ENCODE peak calls at places on chromosome 6, in seven cellular contexts. One of them, this sample, is unnamed.

GRCh38 chr6:112618796-112619195 is 271.7 kb downstream of the RFPL4B start:
- DNase-seq in adipocyte: no peak
- DNase-seq in fibroblast of mammary gland: peak; percentile 14
- DNase-seq in NCI-H1105: no peak
- DNase-seq in stimulated activated CD8-positive, alpha-beta memory T cell treated with anti-CD3 and anti-CD28 coated beads, Interleukin-4, amount 100 ng/mL, for 1 hour: no peak
- DNase-seq in neural progenitor cell: peak; percentile 50
- DNase-seq in GM18507: no peak
- DNase-seq in this sample: no peak

GRCh38 chr6:35808688-35809087 is 3.5 kb downstream of the LHFPL5 start:
- DNase-seq in adipocyte: no peak
- DNase-seq in fibroblast of mammary gland: no peak
- DNase-seq in NCI-H1105: peak; percentile 99
- DNase-seq in stimulated activated CD8-positive, alpha-beta memory T cell treated with anti-CD3 and anti-CD28 coated beads, Interleukin-4, amount 100 ng/mL, for 1 hour: no peak
- DNase-seq in neural progenitor cell: no peak
- DNase-seq in GM18507: no peak
- DNase-seq in this sample: no peak

GRCh38 chr6:52760105-52760765 is 3.0 kb downstream of the GSTA2 start:
- DNase-seq in adipocyte: no peak
- DNase-seq in fibroblast of mammary gland: no peak
- DNase-seq in NCI-H1105: no peak
- DNase-seq in stimulated activated CD8-positive, alpha-beta memory T cell treated with anti-CD3 and anti-CD28 coated beads, Interleukin-4, amount 100 ng/mL, for 1 hour: no peak
- DNase-seq in neural progenitor cell: no peak
- DNase-seq in GM18507: no peak
- DNase-seq in this sample: no peak

GRCh38 chr6:40586369-40586768 is 795 bp downstream of the LRFN2 start:
- DNase-seq in adipocyte: no peak
- DNase-seq in fibroblast of mammary gland: no peak
- DNase-seq in NCI-H1105: no peak
- DNase-seq in stimulated activated CD8-positive, alpha-beta memory T cell treated with anti-CD3 and anti-CD28 coated beads, Interleukin-4, amount 100 ng/mL, for 1 hour: no peak
- DNase-seq in neural progenitor cell: no peak
- DNase-seq in GM18507: no peak
- DNase-seq in this sample: no peak

GRCh38 chr6:132456700-132457143 is 55.4 kb upstream of the MOXD1 start:
- DNase-seq in adipocyte: no peak
- DNase-seq in fibroblast of mammary gland: no peak
- DNase-seq in NCI-H1105: no peak
- DNase-seq in stimulated activated CD8-positive, alpha-beta memory T cell treated with anti-CD3 and anti-CD28 coated beads, Interleukin-4, amount 100 ng/mL, for 1 hour: no peak
- DNase-seq in neural progenitor cell: peak; percentile 27
- DNase-seq in GM18507: peak; percentile 37
- DNase-seq in this sample: no peak

GRCh38 chr6:119096683-119097310 is 18.3 kb upstream of the FAM184A start:
- DNase-seq in adipocyte: peak; percentile 25
- DNase-seq in fibroblast of mammary gland: peak; percentile 63
- DNase-seq in NCI-H1105: no peak
- DNase-seq in stimulated activated CD8-positive, alpha-beta memory T cell treated with anti-CD3 and anti-CD28 coated beads, Interleukin-4, amount 100 ng/mL, for 1 hour: no peak
- DNase-seq in neural progenitor cell: no peak
- DNase-seq in GM18507: no peak
- DNase-seq in this sample: no peak

GRCh38 chr6:22366214-22366613 is 69.4 kb upstream of the PRL start:
- DNase-seq in adipocyte: peak; percentile 87
- DNase-seq in fibroblast of mammary gland: peak; percentile 71
- DNase-seq in NCI-H1105: no peak
- DNase-seq in stimulated activated CD8-positive, alpha-beta memory T cell treated with anti-CD3 and anti-CD28 coated beads, Interleukin-4, amount 100 ng/mL, for 1 hour: no peak
- DNase-seq in neural progenitor cell: no peak
- DNase-seq in GM18507: no peak
- DNase-seq in this sample: no peak

GRCh38 chr6:25229671-25230321 is 49.4 kb upstream of the CARMIL1 start:
- DNase-seq in adipocyte: peak; percentile 70
- DNase-seq in fibroblast of mammary gland: peak; percentile 73
- DNase-seq in NCI-H1105: no peak
- DNase-seq in stimulated activated CD8-positive, alpha-beta memory T cell treated with anti-CD3 and anti-CD28 coated beads, Interleukin-4, amount 100 ng/mL, for 1 hour: no peak
- DNase-seq in neural progenitor cell: no peak
- DNase-seq in GM18507: no peak
- DNase-seq in this sample: no peak

GRCh38 chr6:4265740-4266139 is 130.4 kb upstream of the ECI2 start:
- DNase-seq in adipocyte: no peak
- DNase-seq in fibroblast of mammary gland: no peak
- DNase-seq in NCI-H1105: no peak
- DNase-seq in stimulated activated CD8-positive, alpha-beta memory T cell treated with anti-CD3 and anti-CD28 coated beads, Interleukin-4, amount 100 ng/mL, for 1 hour: no peak
- DNase-seq in neural progenitor cell: no peak
- DNase-seq in GM18507: no peak
- DNase-seq in this sample: no peak

GRCh38 chr6:105275542-105275941 is 95.7 kb upstream of the POPDC3 start:
- DNase-seq in adipocyte: no peak
- DNase-seq in fibroblast of mammary gland: no peak
- DNase-seq in NCI-H1105: no peak
- DNase-seq in stimulated activated CD8-positive, alpha-beta memory T cell treated with anti-CD3 and anti-CD28 coated beads, Interleukin-4, amount 100 ng/mL, for 1 hour: no peak
- DNase-seq in neural progenitor cell: no peak
- DNase-seq in GM18507: no peak
- DNase-seq in this sample: no peak

GRCh38 chr6:166826264-166826663 is 130.1 kb downstream of the RNASET2 start:
- DNase-seq in adipocyte: no peak
- DNase-seq in fibroblast of mammary gland: no peak
- DNase-seq in NCI-H1105: no peak
- DNase-seq in stimulated activated CD8-positive, alpha-beta memory T cell treated with anti-CD3 and anti-CD28 coated beads, Interleukin-4, amount 100 ng/mL, for 1 hour: no peak
- DNase-seq in neural progenitor cell: no peak
- DNase-seq in GM18507: no peak
- DNase-seq in this sample: no peak

GRCh38 chr6:36120979-36121706 is 9.2 kb upstream of the MAPK13 start:
- DNase-seq in adipocyte: peak; percentile 46
- DNase-seq in fibroblast of mammary gland: peak; percentile 47
- DNase-seq in NCI-H1105: no peak
- DNase-seq in stimulated activated CD8-positive, alpha-beta memory T cell treated with anti-CD3 and anti-CD28 coated beads, Interleukin-4, amount 100 ng/mL, for 1 hour: no peak
- DNase-seq in neural progenitor cell: no peak
- DNase-seq in GM18507: no peak
- DNase-seq in this sample: no peak

GRCh38 chr6:26550250-26550993 is 12.3 kb downstream of the HMGN4 start:
- DNase-seq in adipocyte: peak; percentile 56
- DNase-seq in fibroblast of mammary gland: peak; percentile 57
- DNase-seq in NCI-H1105: no peak
- DNase-seq in stimulated activated CD8-positive, alpha-beta memory T cell treated with anti-CD3 and anti-CD28 coated beads, Interleukin-4, amount 100 ng/mL, for 1 hour: no peak
- DNase-seq in neural progenitor cell: peak; percentile 90
- DNase-seq in GM18507: no peak
- DNase-seq in this sample: no peak

GRCh38 chr6:161511455-161512159 is 237.7 kb upstream of the AGPAT4 start:
- DNase-seq in adipocyte: no peak
- DNase-seq in fibroblast of mammary gland: no peak
- DNase-seq in NCI-H1105: no peak
- DNase-seq in stimulated activated CD8-positive, alpha-beta memory T cell treated with anti-CD3 and anti-CD28 coated beads, Interleukin-4, amount 100 ng/mL, for 1 hour: no peak
- DNase-seq in neural progenitor cell: no peak
- DNase-seq in GM18507: no peak
- DNase-seq in this sample: no peak

GRCh38 chr6:157019733-157020132 is 242.6 kb downstream of the ARID1B start:
- DNase-seq in adipocyte: peak; percentile 34
- DNase-seq in fibroblast of mammary gland: peak; percentile 38
- DNase-seq in NCI-H1105: no peak
- DNase-seq in stimulated activated CD8-positive, alpha-beta memory T cell treated with anti-CD3 and anti-CD28 coated beads, Interleukin-4, amount 100 ng/mL, for 1 hour: no peak
- DNase-seq in neural progenitor cell: no peak
- DNase-seq in GM18507: no peak
- DNase-seq in this sample: no peak

GRCh38 chr6:5302995-5303622 is 41.8 kb downstream of the FARS2 start:
- DNase-seq in adipocyte: peak; percentile 16
- DNase-seq in fibroblast of mammary gland: peak; percentile 10
- DNase-seq in NCI-H1105: no peak
- DNase-seq in stimulated activated CD8-positive, alpha-beta memory T cell treated with anti-CD3 and anti-CD28 coated beads, Interleukin-4, amount 100 ng/mL, for 1 hour: peak; percentile 18
- DNase-seq in neural progenitor cell: peak; percentile 53
- DNase-seq in GM18507: peak; percentile 47
- DNase-seq in this sample: no peak

GRCh38 chr6:112205521-112206458 is 48.6 kb downstream of the LAMA4 start:
- DNase-seq in adipocyte: peak; percentile 27
- DNase-seq in fibroblast of mammary gland: peak; percentile 49
- DNase-seq in NCI-H1105: no peak
- DNase-seq in stimulated activated CD8-positive, alpha-beta memory T cell treated with anti-CD3 and anti-CD28 coated beads, Interleukin-4, amount 100 ng/mL, for 1 hour: no peak
- DNase-seq in neural progenitor cell: no peak
- DNase-seq in GM18507: no peak
- DNase-seq in this sample: no peak

GRCh38 chr6:159766923-159767322 is 5.1 kb downstream of the ACAT2 start:
- DNase-seq in adipocyte: peak; percentile 7
- DNase-seq in fibroblast of mammary gland: no peak
- DNase-seq in NCI-H1105: no peak
- DNase-seq in stimulated activated CD8-positive, alpha-beta memory T cell treated with anti-CD3 and anti-CD28 coated beads, Interleukin-4, amount 100 ng/mL, for 1 hour: no peak
- DNase-seq in neural progenitor cell: no peak
- DNase-seq in GM18507: no peak
- DNase-seq in this sample: no peak

GRCh38 chr6:117919775-117920492 is 12.9 kb downstream of the SLC35F1 start:
- DNase-seq in adipocyte: peak; percentile 11
- DNase-seq in fibroblast of mammary gland: no peak
- DNase-seq in NCI-H1105: peak; percentile 17
- DNase-seq in stimulated activated CD8-positive, alpha-beta memory T cell treated with anti-CD3 and anti-CD28 coated beads, Interleukin-4, amount 100 ng/mL, for 1 hour: no peak
- DNase-seq in neural progenitor cell: peak; percentile 90
- DNase-seq in GM18507: no peak
- DNase-seq in this sample: no peak

GRCh38 chr6:50927816-50928215 is 109.1 kb downstream of the TFAP2B start:
- DNase-seq in adipocyte: no peak
- DNase-seq in fibroblast of mammary gland: no peak
- DNase-seq in NCI-H1105: no peak
- DNase-seq in stimulated activated CD8-positive, alpha-beta memory T cell treated with anti-CD3 and anti-CD28 coated beads, Interleukin-4, amount 100 ng/mL, for 1 hour: no peak
- DNase-seq in neural progenitor cell: no peak
- DNase-seq in GM18507: no peak
- DNase-seq in this sample: no peak

GRCh38 chr6:54125493-54125892 is 14.2 kb downstream of the MLIP start:
- DNase-seq in adipocyte: no peak
- DNase-seq in fibroblast of mammary gland: no peak
- DNase-seq in NCI-H1105: no peak
- DNase-seq in stimulated activated CD8-positive, alpha-beta memory T cell treated with anti-CD3 and anti-CD28 coated beads, Interleukin-4, amount 100 ng/mL, for 1 hour: no peak
- DNase-seq in neural progenitor cell: no peak
- DNase-seq in GM18507: no peak
- DNase-seq in this sample: no peak

GRCh38 chr6:129893513-129894098 is 32.5 kb upstream of the TMEM244 start:
- DNase-seq in adipocyte: peak; percentile 76
- DNase-seq in fibroblast of mammary gland: peak; percentile 66
- DNase-seq in NCI-H1105: no peak
- DNase-seq in stimulated activated CD8-positive, alpha-beta memory T cell treated with anti-CD3 and anti-CD28 coated beads, Interleukin-4, amount 100 ng/mL, for 1 hour: no peak
- DNase-seq in neural progenitor cell: no peak
- DNase-seq in GM18507: no peak
- DNase-seq in this sample: no peak

GRCh38 chr6:9397981-9398559 is 962.7 kb upstream of the SLC35B3 start:
- DNase-seq in adipocyte: no peak
- DNase-seq in fibroblast of mammary gland: no peak
- DNase-seq in NCI-H1105: peak; percentile 94
- DNase-seq in stimulated activated CD8-positive, alpha-beta memory T cell treated with anti-CD3 and anti-CD28 coated beads, Interleukin-4, amount 100 ng/mL, for 1 hour: no peak
- DNase-seq in neural progenitor cell: no peak
- DNase-seq in GM18507: no peak
- DNase-seq in this sample: no peak

GRCh38 chr6:48826884-48827701 is 636.0 kb downstream of the MMUT start:
- DNase-seq in adipocyte: peak; percentile 90
- DNase-seq in fibroblast of mammary gland: peak; percentile 98
- DNase-seq in NCI-H1105: no peak
- DNase-seq in stimulated activated CD8-positive, alpha-beta memory T cell treated with anti-CD3 and anti-CD28 coated beads, Interleukin-4, amount 100 ng/mL, for 1 hour: no peak
- DNase-seq in neural progenitor cell: no peak
- DNase-seq in GM18507: no peak
- DNase-seq in this sample: no peak

GRCh38 chr6:104357928-104358327 is 501.8 kb downstream of the HACE1 start:
- DNase-seq in adipocyte: no peak
- DNase-seq in fibroblast of mammary gland: no peak
- DNase-seq in NCI-H1105: peak; percentile 30
- DNase-seq in stimulated activated CD8-positive, alpha-beta memory T cell treated with anti-CD3 and anti-CD28 coated beads, Interleukin-4, amount 100 ng/mL, for 1 hour: no peak
- DNase-seq in neural progenitor cell: no peak
- DNase-seq in GM18507: no peak
- DNase-seq in this sample: no peak

GRCh38 chr6:2168480-2168879 is 76.9 kb downstream of the GMDS start:
- DNase-seq in adipocyte: peak; percentile 39
- DNase-seq in fibroblast of mammary gland: no peak
- DNase-seq in NCI-H1105: no peak
- DNase-seq in stimulated activated CD8-positive, alpha-beta memory T cell treated with anti-CD3 and anti-CD28 coated beads, Interleukin-4, amount 100 ng/mL, for 1 hour: no peak
- DNase-seq in neural progenitor cell: no peak
- DNase-seq in GM18507: no peak
- DNase-seq in this sample: no peak

This sample was measured in NCI-H1048.